ENCODE peak calls at places on chromosomes 7 and 10, in five cellular contexts. One of them, this sample, is unnamed.

GRCh38 chr10:114172776-114173555 is 1.0 kb downstream of the CCDC186 start:
- DNase-seq in esophagus muscularis mucosa: no peak
- DNase-seq in upper lobe of left lung: no peak
- DNase-seq in stomach: no peak
- DNase-seq in spleen: no peak
- DNase-seq in this sample: peak

GRCh38 chr7:84100866-84101265 is 93.7 kb downstream of the SEMA3A start:
- DNase-seq in esophagus muscularis mucosa: no peak
- DNase-seq in spleen: no peak
- DNase-seq in stomach: no peak
- DNase-seq in upper lobe of left lung: no peak
- DNase-seq in this sample: no peak

GRCh38 chr7:17608114-17608833 is 309.8 kb downstream of the AHR start:
- DNase-seq in upper lobe of left lung: no peak
- DNase-seq in stomach: no peak
- DNase-seq in spleen: no peak
- DNase-seq in esophagus muscularis mucosa: no peak
- DNase-seq in this sample: no peak

GRCh38 chr10:56383806-56384205 is 22.7 kb upstream of the ZWINT start:
- DNase-seq in upper lobe of left lung: no peak
- DNase-seq in spleen: no peak
- DNase-seq in stomach: no peak
- DNase-seq in esophagus muscularis mucosa: no peak
- DNase-seq in this sample: no peak

GRCh38 chr7:85070967-85071628 is 115.8 kb downstream of the SEMA3D start:
- DNase-seq in stomach: no peak
- DNase-seq in esophagus muscularis mucosa: no peak
- DNase-seq in spleen: no peak
- DNase-seq in upper lobe of left lung: no peak
- DNase-seq in this sample: no peak

GRCh38 chr7:117113871-117114270 is 160.6 kb downstream of the ST7 start:
- DNase-seq in upper lobe of left lung: no peak
- DNase-seq in stomach: no peak
- DNase-seq in esophagus muscularis mucosa: no peak
- DNase-seq in spleen: no peak
- DNase-seq in this sample: no peak

GRCh38 chr10:112756118-112756512 is 193.9 kb upstream of the TCF7L2 start:
- DNase-seq in stomach: no peak
- DNase-seq in esophagus muscularis mucosa: no peak
- DNase-seq in spleen: no peak
- DNase-seq in upper lobe of left lung: no peak
- DNase-seq in this sample: peak

GRCh38 chr10:5945561-5946418 is 31.6 kb downstream of the IL15RA start:
- DNase-seq in upper lobe of left lung: peak
- DNase-seq in esophagus muscularis mucosa: no peak
- DNase-seq in spleen: peak
- DNase-seq in stomach: peak
- DNase-seq in this sample: peak

GRCh38 chr7:3739983-3740382 is 438.9 kb downstream of the SDK1 start:
- DNase-seq in upper lobe of left lung: no peak
- DNase-seq in stomach: no peak
- DNase-seq in esophagus muscularis mucosa: no peak
- DNase-seq in spleen: no peak
- DNase-seq in this sample: no peak

GRCh38 chr7:113085781-113086390 is 741 bp downstream of the GPR85 start:
- DNase-seq in esophagus muscularis mucosa: no peak
- DNase-seq in upper lobe of left lung: no peak
- DNase-seq in stomach: no peak
- DNase-seq in spleen: no peak
- DNase-seq in this sample: no peak

GRCh38 chr10:79904671-79905321 is 44.1 kb downstream of the SFTPD start:
- DNase-seq in upper lobe of left lung: peak
- DNase-seq in esophagus muscularis mucosa: no peak
- DNase-seq in stomach: peak
- DNase-seq in spleen: peak
- DNase-seq in this sample: peak

GRCh38 chr7:2722591-2722990 is 34.6 kb downstream of the AMZ1 start:
- DNase-seq in spleen: peak
- DNase-seq in esophagus muscularis mucosa: no peak
- DNase-seq in stomach: no peak
- DNase-seq in upper lobe of left lung: no peak
- DNase-seq in this sample: no peak

GRCh38 chr10:86632951-86633350 is 21.4 kb upstream of the OPN4 start:
- DNase-seq in esophagus muscularis mucosa: no peak
- DNase-seq in upper lobe of left lung: no peak
- DNase-seq in stomach: no peak
- DNase-seq in spleen: no peak
- DNase-seq in this sample: no peak

GRCh38 chr7:139362302-139362701 is 2.6 kb downstream of the LUC7L2 start:
- DNase-seq in upper lobe of left lung: no peak
- DNase-seq in stomach: no peak
- DNase-seq in spleen: no peak
- DNase-seq in esophagus muscularis mucosa: no peak
- DNase-seq in this sample: no peak

GRCh38 chr7:122520961-122521555 is 177.9 kb downstream of the RNF133 start:
- DNase-seq in esophagus muscularis mucosa: no peak
- DNase-seq in spleen: no peak
- DNase-seq in upper lobe of left lung: no peak
- DNase-seq in stomach: no peak
- DNase-seq in this sample: no peak

GRCh38 chr10:52308251-52309031 is 5.6 kb upstream of the DKK1 start:
- DNase-seq in upper lobe of left lung: peak
- DNase-seq in stomach: peak
- DNase-seq in esophagus muscularis mucosa: no peak
- DNase-seq in spleen: peak
- DNase-seq in this sample: peak

GRCh38 chr10:116049644-116050043 is 223.4 kb downstream of the GFRA1 start:
- DNase-seq in spleen: no peak
- DNase-seq in stomach: no peak
- DNase-seq in esophagus muscularis mucosa: no peak
- DNase-seq in upper lobe of left lung: no peak
- DNase-seq in this sample: no peak

GRCh38 chr10:3668276-3668960 is 116.6 kb downstream of the KLF6 start:
- DNase-seq in upper lobe of left lung: peak
- DNase-seq in esophagus muscularis mucosa: no peak
- DNase-seq in spleen: peak
- DNase-seq in stomach: peak
- DNase-seq in this sample: peak

GRCh38 chr7:128829391-128830166 is 627 bp upstream of the FLNC start:
- DNase-seq in esophagus muscularis mucosa: no peak
- DNase-seq in spleen: no peak
- DNase-seq in stomach: peak
- DNase-seq in upper lobe of left lung: no peak
- DNase-seq in this sample: no peak

GRCh38 chr10:71920540-71921318 is 43.5 kb upstream of the CHST3 start:
- DNase-seq in esophagus muscularis mucosa: no peak
- DNase-seq in upper lobe of left lung: no peak
- DNase-seq in stomach: no peak
- DNase-seq in spleen: no peak
- DNase-seq in this sample: no peak

GRCh38 chr10:29946953-29947700 is 112.3 kb downstream of the JCAD start:
- DNase-seq in upper lobe of left lung: no peak
- DNase-seq in stomach: peak
- DNase-seq in esophagus muscularis mucosa: no peak
- DNase-seq in spleen: no peak
- DNase-seq in this sample: peak

GRCh38 chr10:123393170-123393569 is 239.0 kb downstream of the BUB3 start:
- DNase-seq in esophagus muscularis mucosa: no peak
- DNase-seq in upper lobe of left lung: no peak
- DNase-seq in spleen: no peak
- DNase-seq in stomach: no peak
- DNase-seq in this sample: no peak
- TF ChIP-seq POLR2AphosphoS5 in esophagus muscularis mucosa: no peak
- TF ChIP-seq POLR2AphosphoS5 in upper lobe of left lung: no peak
- TF ChIP-seq POLR2AphosphoS5 in spleen: no peak
- TF ChIP-seq POLR2AphosphoS5 in stomach: no peak
- TF ChIP-seq POLR2AphosphoS5 in this sample: no peak

GRCh38 chr10:123724747-123725146 is 58.6 kb downstream of the GPR26 start:
- DNase-seq in stomach: no peak
- DNase-seq in esophagus muscularis mucosa: no peak
- DNase-seq in upper lobe of left lung: no peak
- DNase-seq in spleen: no peak
- DNase-seq in this sample: no peak

GRCh38 chr10:123721441-123722049 is 55.4 kb downstream of the GPR26 start:
- DNase-seq in esophagus muscularis mucosa: no peak
- DNase-seq in upper lobe of left lung: no peak
- DNase-seq in stomach: no peak
- DNase-seq in spleen: no peak
- DNase-seq in this sample: no peak

GRCh38 chr10:123718544-123719060 is 52.4 kb downstream of the GPR26 start:
- DNase-seq in spleen: no peak
- DNase-seq in esophagus muscularis mucosa: no peak
- DNase-seq in upper lobe of left lung: no peak
- DNase-seq in stomach: no peak
- DNase-seq in this sample: no peak

GRCh38 chr10:123720536-123720935 is 54.4 kb downstream of the GPR26 start:
- DNase-seq in stomach: no peak
- DNase-seq in spleen: no peak
- DNase-seq in esophagus muscularis mucosa: no peak
- DNase-seq in upper lobe of left lung: no peak
- DNase-seq in this sample: no peak

DNA sequence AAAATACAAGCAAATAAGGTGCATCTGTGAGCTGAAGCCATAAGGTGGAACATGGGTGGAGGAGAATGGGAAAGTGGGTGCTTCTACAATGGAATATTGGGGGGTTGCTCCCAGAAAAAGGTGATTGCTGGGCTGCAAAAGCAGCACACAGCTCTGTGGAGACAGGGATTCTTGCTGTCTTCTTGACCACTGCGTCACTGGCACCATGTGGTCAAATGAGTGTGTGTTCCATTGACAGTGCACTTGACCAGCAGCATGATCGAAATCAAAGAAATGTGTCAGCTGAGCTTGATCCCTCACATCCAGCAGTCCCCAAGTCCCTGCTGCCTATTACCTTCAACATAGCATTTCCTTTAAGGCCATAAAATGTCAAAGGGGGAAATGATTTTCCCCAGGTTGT is 56.2 kb downstream of the GPR26 start:
- DNase-seq in esophagus muscularis mucosa: no peak
- DNase-seq in stomach: no peak
- DNase-seq in upper lobe of left lung: no peak
- DNase-seq in spleen: no peak
- DNase-seq in this sample: no peak
- H3K27ac ChIP-seq in esophagus muscularis mucosa: no peak
- H3K27ac ChIP-seq in stomach: no peak
- H3K27ac ChIP-seq in upper lobe of left lung: no peak
- H3K27ac ChIP-seq in spleen: no peak
- H3K27ac ChIP-seq in this sample: no peak

GRCh38 chr7:118214051-118214832 is 10.3 kb upstream of the ANKRD7 start:
- DNase-seq in upper lobe of left lung: peak
- DNase-seq in spleen: peak
- DNase-seq in stomach: peak
- DNase-seq in esophagus muscularis mucosa: no peak
- DNase-seq in this sample: peak
- TF ChIP-seq POLR2A in upper lobe of left lung: peak
- TF ChIP-seq POLR2A in spleen: no peak
- TF ChIP-seq POLR2A in stomach: no peak
- TF ChIP-seq POLR2A in esophagus muscularis mucosa: no peak
- TF ChIP-seq POLR2A in this sample: peak

GRCh38 chr10:119687192-119688032 is 36.2 kb downstream of the BAG3 start:
- DNase-seq in upper lobe of left lung: no peak
- DNase-seq in esophagus muscularis mucosa: no peak
- DNase-seq in spleen: no peak
- DNase-seq in stomach: no peak
- DNase-seq in this sample: no peak

GRCh38 chr10:119691726-119692125 is 34.1 kb upstream of the INPP5F start:
- DNase-seq in esophagus muscularis mucosa: no peak
- DNase-seq in spleen: no peak
- DNase-seq in upper lobe of left lung: no peak
- DNase-seq in stomach: no peak
- DNase-seq in this sample: no peak

GRCh38 chr10:119689016-119689564 is 36.8 kb upstream of the INPP5F start:
- DNase-seq in spleen: no peak
- DNase-seq in esophagus muscularis mucosa: no peak
- DNase-seq in stomach: no peak
- DNase-seq in upper lobe of left lung: no peak
- DNase-seq in this sample: no peak

GRCh38 chr10:119688033-119688508 is 36.9 kb downstream of the BAG3 start:
- DNase-seq in esophagus muscularis mucosa: no peak
- DNase-seq in upper lobe of left lung: no peak
- DNase-seq in stomach: no peak
- DNase-seq in spleen: no peak
- DNase-seq in this sample: no peak

GRCh38 chr10:119686465-119687191 is 35.4 kb downstream of the BAG3 start:
- DNase-seq in stomach: peak
- DNase-seq in esophagus muscularis mucosa: no peak
- DNase-seq in spleen: peak
- DNase-seq in upper lobe of left lung: peak
- DNase-seq in this sample: peak
- TF ChIP-seq POLR2AphosphoS5 in stomach: peak
- TF ChIP-seq POLR2AphosphoS5 in esophagus muscularis mucosa: peak
- TF ChIP-seq POLR2AphosphoS5 in spleen: peak
- TF ChIP-seq POLR2AphosphoS5 in upper lobe of left lung: peak
- TF ChIP-seq POLR2AphosphoS5 in this sample: peak

GRCh38 chr7:91089382-91089963 is 174.8 kb upstream of the FZD1 start:
- DNase-seq in upper lobe of left lung: no peak
- DNase-seq in stomach: no peak
- DNase-seq in esophagus muscularis mucosa: no peak
- DNase-seq in spleen: no peak
- DNase-seq in this sample: no peak

GRCh38 chr7:91090684-91091083 is 173.5 kb upstream of the FZD1 start:
- DNase-seq in stomach: no peak
- DNase-seq in esophagus muscularis mucosa: no peak
- DNase-seq in spleen: no peak
- DNase-seq in upper lobe of left lung: no peak
- DNase-seq in this sample: no peak

GRCh38 chr7:91088156-91088555 is 176.1 kb upstream of the FZD1 start:
- DNase-seq in upper lobe of left lung: no peak
- DNase-seq in stomach: no peak
- DNase-seq in spleen: no peak
- DNase-seq in esophagus muscularis mucosa: no peak
- DNase-seq in this sample: no peak

GRCh38 chr7:91091631-91092030 is 172.6 kb upstream of the FZD1 start:
- DNase-seq in esophagus muscularis mucosa: no peak
- DNase-seq in stomach: no peak
- DNase-seq in upper lobe of left lung: no peak
- DNase-seq in spleen: no peak
- DNase-seq in this sample: no peak

GRCh38 chr7:91093181-91093580 is 171.1 kb upstream of the FZD1 start:
- DNase-seq in spleen: no peak
- DNase-seq in upper lobe of left lung: no peak
- DNase-seq in stomach: no peak
- DNase-seq in esophagus muscularis mucosa: no peak
- DNase-seq in this sample: no peak
- H3K27ac ChIP-seq in spleen: no peak
- H3K27ac ChIP-seq in upper lobe of left lung: no peak
- H3K27ac ChIP-seq in stomach: no peak
- H3K27ac ChIP-seq in esophagus muscularis mucosa: no peak
- H3K27ac ChIP-seq in this sample: no peak